ENCODE peak calls at places on chromosomes 11 and 22, in eight cellular contexts. S is stomach, G is esophagus muscularis mucosa, L is neural progenitor cell, P is transverse colon, R is GM23248, X is heart right ventricle, D is DND-41. W is an unnamed sample. For H3K4me1 and H3K9me3, the result is how much of the 10 kb centered on the place peaks cover.

GRCh38 chr11:32982626-32983025 is 33.1 kb upstream of the DEPDC7 start:
- DNase-seq in X (no peak), R (no peak), L (no peak), G (no peak), S (no peak), D (no peak), P (no peak), W (no peak)

GRCh38 chr11:76781861-76782500 is 1.2 kb upstream of the TSKU start:
- DNase-seq in L (no peak), P (peak), S (no peak), D (no peak), X (no peak), R (no peak), G (no peak), W (no peak)

GRCh38 chr11:103995896-103996295 is 40.5 kb upstream of the DDI1 start:
- DNase-seq in X (no peak), P (no peak), D (no peak), G (no peak), L (no peak), S (no peak), R (peak), W (no peak)

GRCh38 chr22:17368727-17369552 is at the start of gene CECR2:
- DNase-seq in R (no peak), D (peak), L (peak), S (no peak), P (peak), G (no peak), X (peak), W (peak)

GRCh38 chr11:43138621-43139140 is 173.1 kb upstream of the API5 start:
- DNase-seq in D (no peak), G (no peak), L (peak), R (no peak), S (no peak), X (no peak), P (no peak), W (peak)

GRCh38 chr22:44623771-44624510 is 78.1 kb upstream of the PRR5 start:
- DNase-seq in D (no peak), R (no peak), X (no peak), L (peak), G (no peak), P (no peak), S (no peak), W (peak)

GRCh38 chr11:69486773-69487266 is 5.4 kb downstream of the LINC01488 start:
- DNase-seq in S (no peak), P (no peak), R (no peak), D (no peak), G (no peak), L (peak), X (no peak), W (no peak)

GRCh38 chr11:65184146-65184545 is 2.4 kb downstream of the CAPN1 start:
- DNase-seq in X (no peak), L (peak), P (no peak), S (peak), R (no peak), D (no peak), G (no peak), W (no peak)

GRCh38 chr11:118447423-118447822 is 11.1 kb downstream of the KMT2A start:
- DNase-seq in S (no peak), D (no peak), L (no peak), G (no peak), P (no peak), R (no peak), X (no peak), W (no peak)

GRCh38 chr11:128195057-128195751 is 392.2 kb downstream of the ETS1 start:
- DNase-seq in S (no peak), P (no peak), R (no peak), X (no peak), D (peak), L (no peak), G (no peak), W (no peak)

GRCh38 chr11:27700351-27701261 is at the start of gene BDNF:
- DNase-seq in P (peak), L (peak), X (no peak), D (no peak), R (peak), S (no peak), G (no peak), W (peak)

GRCh38 chr11:86735462-86736302 is 63.3 kb upstream of the ME3 start:
- DNase-seq in L (no peak), D (no peak), X (no peak), P (no peak), R (peak), G (no peak), S (no peak), W (peak)

GRCh38 chr11:108135845-108136599 is 14.7 kb downstream of the ACAT1 start:
- DNase-seq in G (peak), P (no peak), S (no peak), D (no peak), R (peak), L (no peak), X (no peak), W (peak)

GRCh38 chr11:116537121-116537520 is 235.7 kb downstream of the BUD13 start:
- DNase-seq in P (no peak), D (no peak), R (no peak), X (no peak), S (peak), L (no peak), G (no peak), W (no peak)

GRCh38 chr22:28411125-28411524 is 268.5 kb downstream of the TTC28 start:
- DNase-seq in X (no peak), G (no peak), S (no peak), P (no peak), L (no peak), R (peak), D (no peak), W (no peak)

GRCh38 chr22:33788927-33789326 is 131.3 kb downstream of the LARGE1 start:
- DNase-seq in D (no peak), X (no peak), S (no peak), R (no peak), P (no peak), L (no peak), G (no peak), W (no peak)

GRCh38 chr11:105611837-105612480 is 2.1 kb downstream of the GRIA4 start:
- DNase-seq in S (no peak), D (no peak), R (no peak), X (no peak), G (no peak), L (peak), P (no peak), W (no peak)
- H3K4me3 ChIP-seq in S (no peak), D (no peak), R (no peak), X (no peak), G (no peak), L (peak), P (no peak), W (no peak)

GRCh38 chr22:23847991-23848864 is 9.4 kb upstream of the DERL3 start:
- DNase-seq in P (peak), G (no peak), S (no peak), R (no peak), X (no peak), L (peak), D (no peak), W (no peak)

GRCh38 chr22:23841736-23842404 is 3.1 kb upstream of the DERL3 start:
- DNase-seq in X (no peak), S (no peak), P (no peak), D (no peak), L (peak), R (no peak), G (no peak), W (no peak)

GRCh38 chr22:23845661-23846469 is 7.1 kb upstream of the DERL3 start:
- DNase-seq in D (no peak), G (no peak), S (no peak), L (no peak), X (no peak), P (no peak), R (no peak), W (no peak)

GRCh38 chr22:23847310-23847920 is 8.6 kb upstream of the DERL3 start:
- DNase-seq in G (no peak), L (no peak), X (no peak), R (no peak), S (no peak), P (no peak), D (no peak), W (no peak)

DNA sequence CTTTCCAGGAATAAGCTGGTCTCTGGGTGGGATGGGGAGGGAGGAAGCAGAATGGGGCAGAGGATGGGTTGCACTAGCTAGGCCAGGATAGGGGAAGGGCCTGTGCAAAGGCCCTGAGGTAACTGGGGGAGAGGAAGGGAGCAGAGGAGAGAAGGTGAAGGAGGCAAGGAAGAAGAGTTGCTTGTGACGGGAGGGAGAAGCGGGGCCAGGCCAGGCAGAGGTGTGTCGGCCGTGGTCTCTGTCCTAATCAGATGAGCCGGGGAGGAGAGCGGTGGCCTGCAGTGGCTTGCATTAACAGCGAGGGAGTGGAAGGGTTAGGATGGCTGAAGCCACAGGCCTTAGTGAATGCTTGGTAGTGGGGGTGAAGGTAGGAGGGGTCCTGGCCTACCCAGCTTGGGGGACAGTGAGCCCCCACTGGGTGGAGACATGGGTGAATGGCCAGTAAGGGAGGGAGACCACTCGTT is 6.0 kb upstream of the DERL3 start:
- DNase-seq in X (no peak), L (no peak), R (no peak), P (no peak), S (no peak), G (no peak), D (no peak), W (no peak)
- H3K4me1 ChIP-seq in X (under half), L (under half), R (under half), P (under half), S (under half), G (under half), D (under half), W (under half)

DNA sequence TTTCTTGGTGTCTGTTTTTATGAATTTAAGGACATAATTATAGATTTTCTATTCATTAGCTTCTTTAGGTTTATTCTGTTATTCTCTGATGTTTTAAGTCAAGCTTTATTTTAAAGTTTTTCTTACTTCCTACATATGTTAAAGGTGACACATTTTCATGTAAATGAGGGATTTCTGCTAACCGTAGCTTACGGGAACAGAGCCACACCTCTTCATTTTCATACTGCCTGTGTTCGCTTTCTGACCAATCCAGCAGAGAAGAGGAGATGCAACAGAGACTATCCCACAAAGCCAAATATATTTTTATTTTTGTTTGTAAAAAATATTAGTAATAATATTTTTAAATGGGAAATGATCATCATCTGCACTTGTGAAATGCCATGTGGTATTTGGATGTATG is 774.1 kb downstream of the BRD1 start:
- DNase-seq in D (no peak), L (no peak), R (no peak), X (no peak), P (no peak), G (no peak), S (no peak), W (no peak)
- H3K9me3 ChIP-seq in D (under half), L (under half), R (under half), X (under half), P (under half), G (under half), S (under half), W (under half)

DNA sequence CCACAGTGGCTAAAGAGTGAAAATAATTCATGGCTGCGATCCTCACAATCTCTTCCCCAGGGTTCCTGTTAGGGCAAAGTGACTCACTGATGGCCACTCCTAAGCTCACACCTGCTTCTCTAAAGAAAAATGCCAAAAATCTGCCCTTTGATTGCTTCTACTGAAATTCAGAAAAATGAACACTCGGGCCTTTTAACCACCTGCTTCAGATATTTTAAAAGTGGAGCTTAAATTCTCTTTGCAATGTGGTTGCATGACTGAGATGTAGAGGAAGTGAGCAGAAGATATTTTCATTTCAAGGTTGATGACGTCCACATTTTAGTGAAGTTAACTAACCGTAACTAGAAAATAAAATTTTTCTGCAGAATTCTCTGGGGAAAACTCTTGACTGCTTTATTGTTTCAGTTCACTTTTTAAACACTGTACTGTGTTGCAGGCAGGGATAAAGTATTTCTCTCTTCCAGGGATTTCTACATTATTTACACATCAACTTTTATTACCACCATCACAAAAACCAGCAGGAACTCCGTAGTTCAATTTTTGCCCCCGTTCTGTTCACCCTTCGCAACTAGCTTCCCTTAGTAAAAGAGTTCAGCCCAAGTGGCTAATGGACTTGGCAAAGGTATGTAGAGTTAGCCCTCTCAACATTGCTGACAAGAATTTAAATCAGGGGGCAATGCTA is 8.5 kb downstream of the RAB30 start:
- DNase-seq in R (peak), P (no peak), S (no peak), G (peak), D (no peak), X (no peak), L (no peak), W (peak)
- H3K4me3 ChIP-seq in R (peak), P (no peak), S (no peak), G (no peak), D (no peak), X (peak), L (no peak), W (no peak)

GRCh38 chr11:68033708-68034045 is 3.2 kb downstream of the NDUFS8 start:
- DNase-seq in L (no peak), R (no peak), P (no peak), S (peak), G (no peak), D (no peak), X (peak), W (no peak)

GRCh38 chr11:68036141-68036716 is 2.6 kb upstream of the TCIRG1 start:
- DNase-seq in S (no peak), G (no peak), D (no peak), X (no peak), L (no peak), R (no peak), P (no peak), W (no peak)

GRCh38 chr11:68032997-68033707 is 2.7 kb downstream of the NDUFS8 start:
- DNase-seq in L (no peak), D (no peak), P (no peak), R (no peak), G (no peak), X (no peak), S (no peak), W (no peak)

GRCh38 chr11:68036717-68037239 is 2.0 kb upstream of the TCIRG1 start:
- DNase-seq in P (peak), R (no peak), G (no peak), X (peak), D (no peak), L (no peak), S (peak), W (no peak)

DNA sequence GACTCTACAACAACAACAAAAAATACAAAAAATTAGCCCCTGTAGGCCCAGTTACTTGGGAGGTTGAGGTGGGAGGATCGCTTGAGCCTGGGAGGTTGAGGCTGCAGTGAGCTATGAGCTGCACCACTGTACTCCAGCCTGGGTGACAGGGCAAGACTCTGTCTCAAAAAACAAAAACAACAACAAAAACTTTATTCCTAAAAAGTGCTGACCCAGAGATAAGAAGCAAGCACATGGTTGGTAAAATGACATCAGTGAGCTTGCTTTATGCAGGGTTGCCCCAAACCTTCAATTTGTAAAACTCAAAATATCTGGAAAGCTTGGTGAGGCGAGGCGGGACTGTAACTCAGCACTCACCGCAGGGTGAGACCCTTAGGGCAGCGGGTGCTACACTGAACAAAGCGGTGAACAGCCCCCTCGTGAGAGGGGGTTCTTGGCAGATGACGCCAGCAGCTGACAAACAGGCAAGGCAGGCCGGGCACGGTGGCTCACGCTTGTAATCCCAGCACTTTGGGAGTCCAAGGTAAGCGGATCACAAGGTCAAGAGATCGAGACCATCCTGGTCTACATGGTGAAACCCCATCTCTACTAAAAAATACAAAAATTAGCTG is 3.5 kb upstream of the TCIRG1 start:
- DNase-seq in D (no peak), G (no peak), X (no peak), L (no peak), S (no peak), P (no peak), R (no peak), W (no peak)
- H3K4me1 ChIP-seq in D (under half), G (half or more), X (half or more), L (under half), S (half or more), P (under half), R (under half), W (under half)

W was measured in A673.